ENCODE peak calls at places on chromosome 19, in four cellular contexts. W is testis, Z is A673, R is endodermal cell. H is an unnamed sample.

GRCh38 chr19:7648265-7649014 is 11.5 kb downstream of the STXBP2 start:
- DNase-seq in Z (no peak), R (no peak), W (no peak), H (no peak)

GRCh38 chr19:22052644-22053013 is 345 bp downstream of the ZNF257 start:
- DNase-seq in Z (no peak), R (no peak), W (peak; percentile 35), H (no peak)

GRCh38 chr19:8161135-8161646 is 11.8 kb upstream of the FBN3 start:
- DNase-seq in Z (peak; percentile 66), W (peak; percentile 73), R (peak; percentile 75), H (peak; percentile 71)

GRCh38 chr19:45171211-45171623 is 6.8 kb downstream of the TRAPPC6A start:
- DNase-seq in W (no peak), Z (no peak), R (peak; percentile 43), H (no peak)

GRCh38 chr19:39997595-39998216 is 846 bp downstream of the ZNF546 start:
- DNase-seq in W (peak; percentile 23), Z (no peak), R (no peak), H (no peak)

GRCh38 chr19:42423462-42424344 is 3.5 kb downstream of the LIPE start:
- DNase-seq in W (peak; percentile 94), Z (peak; percentile 93), R (peak; percentile 96), H (peak; percentile 95)

GRCh38 chr19:42122691-42123607 is 9.3 kb downstream of the POU2F2 start:
- DNase-seq in W (no peak), Z (no peak), R (no peak), H (no peak)

GRCh38 chr19:16139752-16140151 is 3.7 kb upstream of the HSH2D start:
- DNase-seq in R (no peak), W (no peak), Z (no peak), H (no peak)

GRCh38 chr19:29535432-29535831 is 9.6 kb downstream of the VSTM2B start:
- DNase-seq in Z (no peak), W (peak; percentile 13), R (no peak), H (no peak)

GRCh38 chr19:42199440-42200115 is 17.9 kb downstream of the DEDD2 start:
- DNase-seq in Z (no peak), W (no peak), R (peak; percentile 86), H (no peak)

GRCh38 chr19:29651622-29652394 is 13.5 kb upstream of the PLEKHF1 start:
- DNase-seq in W (no peak), R (no peak), Z (no peak), H (no peak)

GRCh38 chr19:10812196-10812595 is 23.8 kb downstream of the TMED1 start:
- DNase-seq in Z (no peak), W (no peak), R (peak; percentile 59), H (no peak)

GRCh38 chr19:4547303-4548237 is 7.7 kb upstream of the LRG1 start:
- DNase-seq in Z (no peak), W (peak; percentile 43), R (peak; percentile 71), H (peak; percentile 52)

GRCh38 chr19:17860993-17861360 is 1.3 kb downstream of the RPL18A start:
- DNase-seq in Z (no peak), R (no peak), W (no peak), H (no peak)

GRCh38 chr19:33804021-33804799 is 7.5 kb downstream of the KCTD15 start:
- DNase-seq in W (peak; percentile 68), Z (no peak), R (no peak), H (no peak)

GRCh38 chr19:20660473-20660872 is 898 bp downstream of the ZNF626 start:
- DNase-seq in W (peak; percentile 22), Z (no peak), R (peak; percentile 63), H (no peak)

GRCh38 chr19:35278578-35279284 is 3.6 kb upstream of the HAMP start:
- DNase-seq in W (peak; percentile 41), Z (no peak), R (no peak), H (no peak)

GRCh38 chr19:29831041-29831548 is 19.3 kb downstream of the CCNE1 start:
- DNase-seq in Z (no peak), R (peak; percentile 57), W (no peak), H (no peak)

GRCh38 chr19:4518345-4519171 is at the start of gene PLIN4:
- DNase-seq in R (peak; percentile 77), Z (no peak), W (peak; percentile 66), H (no peak)

GRCh38 chr19:16778796-16779411 is 50.3 kb upstream of the SIN3B start:
- DNase-seq in Z (peak; percentile 77), W (peak; percentile 90), R (peak; percentile 89), H (peak; percentile 63)

GRCh38 chr19:33449799-33450198 is 71.8 kb downstream of the PEPD start:
- DNase-seq in Z (no peak), R (no peak), W (no peak), H (no peak)

GRCh38 chr19:46648961-46649960 is 11.7 kb downstream of the DACT3 start:
- DNase-seq in R (no peak), W (no peak), Z (no peak), H (no peak)

GRCh38 chr19:728011-728410 is 19.3 kb downstream of the PALM start:
- DNase-seq in R (no peak), W (no peak), Z (peak; percentile 56), H (no peak)

GRCh38 chr19:39144487-39145071 is 19.0 kb downstream of the PAK4 start:
- DNase-seq in W (no peak), Z (no peak), R (peak; percentile 72), H (no peak)

GRCh38 chr19:52366414-52366824 is 3.3 kb upstream of the ZNF880 start:
- DNase-seq in W (no peak), Z (no peak), R (no peak), H (no peak)

GRCh38 chr19:46118136-46118535 is 6.4 kb downstream of the IGFL3 start:
- DNase-seq in R (no peak), Z (no peak), W (no peak), H (no peak)

GRCh38 chr19:16627194-16627927 is 643 bp downstream of the MED26 start:
- DNase-seq in R (peak; percentile 56), Z (peak; percentile 29), W (no peak), H (no peak)

GRCh38 chr19:426725-427445 is 17.9 kb upstream of the C2CD4C start:
- DNase-seq in Z (no peak), R (peak; percentile 47), W (no peak), H (no peak)

GRCh38 chr19:52343548-52343947 is 7.5 kb downstream of the ZNF610 start:
- DNase-seq in W (peak; percentile 71), R (peak; percentile 91), Z (peak; percentile 40), H (peak; percentile 37)

GRCh38 chr19:38068851-38069250 is 155.2 kb downstream of the DPF1 start:
- DNase-seq in W (no peak), Z (no peak), R (no peak), H (no peak)

GRCh38 chr19:489418-490196 is 6.7 kb upstream of the MADCAM1 start:
- DNase-seq in R (peak; percentile 82), Z (no peak), W (no peak), H (peak; percentile 32)

GRCh38 chr19:43806848-43807247 is 4.6 kb upstream of the LYPD5 start:
- DNase-seq in W (no peak), Z (no peak), R (no peak), H (no peak)

GRCh38 chr19:40549007-40549708 is 27.5 kb upstream of the SHKBP1 start:
- DNase-seq in R (peak; percentile 98), W (peak; percentile 72), Z (peak; percentile 85), H (peak; percentile 83)

GRCh38 chr19:28634031-28634328 is 579.0 kb downstream of the UQCRFS1 start:
- DNase-seq in Z (no peak), W (no peak), R (no peak), H (no peak)

GRCh38 chr19:2047449-2048103 is 3.5 kb downstream of the MKNK2 start:
- DNase-seq in R (no peak), Z (no peak), W (no peak), H (no peak)

DNA sequence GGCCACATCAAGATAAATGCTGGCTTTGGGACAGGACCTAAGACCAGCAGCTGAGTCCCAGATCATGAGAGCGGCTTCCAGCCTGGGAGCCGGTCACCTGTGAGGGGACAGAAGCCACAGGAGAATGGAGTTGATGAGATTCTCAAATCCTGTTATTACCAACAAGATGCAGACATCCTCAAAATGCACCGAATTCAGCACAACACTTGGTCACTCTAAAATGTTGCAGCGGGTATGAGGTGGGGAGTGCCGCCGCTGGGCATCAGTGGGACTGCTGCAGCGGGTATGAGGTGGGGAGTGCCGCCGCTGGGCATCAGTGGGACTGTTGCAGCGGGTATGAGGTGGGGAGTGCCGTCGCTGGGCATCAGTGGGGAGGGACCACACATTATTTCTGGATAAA is 21.2 kb downstream of the RANBP3 start:
- DNase-seq in R (no peak), W (no peak), Z (no peak), H (no peak)
- H3K4me1 ChIP-seq in R (peaks cover 13% of the 10 kb centered on the region), W (peaks cover 32% of the 10 kb centered on the region), Z (peaks cover 55% of the 10 kb centered on the region), H (peaks cover 20% of the 10 kb centered on the region)

GRCh38 chr19:50724522-50725217 is 1.5 kb downstream of the CLEC11A start:
- DNase-seq in Z (peak; percentile 100), R (peak; percentile 100), W (peak; percentile 100), H (peak; percentile 97)
- H3K27me3 ChIP-seq in Z (no peaks in the 10 kb centered on the region), R (peaks cover 10% of the 10 kb centered on the region), W (no peaks in the 10 kb centered on the region), H (no peaks in the 10 kb centered on the region)

GRCh38 chr19:5567360-5567970 is at the start of gene TINCR:
- DNase-seq in R (peak; percentile 88), W (no peak), Z (peak; percentile 57), H (no peak)
- TF ChIP-seq CTCF in R (peak; percentile 73), W (no peak), Z (peak; percentile 30), H (peak; percentile 38)

GRCh38 chr19:55228403-55229031 is at the start of gene TMEM86B:
- DNase-seq in W (no peak), Z (no peak), R (no peak), H (peak; percentile 92)
- H3K4me1 ChIP-seq in W (no peaks in the 10 kb centered on the region), Z (no peaks in the 10 kb centered on the region), R (peaks cover 5% of the 10 kb centered on the region), H (peaks cover 32% of the 10 kb centered on the region)

GRCh38 chr19:50555033-50555432 is 13.2 kb downstream of the LRRC4B start:
- DNase-seq in Z (no peak), R (no peak), W (no peak), H (no peak)
- H3K27me3 ChIP-seq in Z (no peaks in the 10 kb centered on the region), R (no peaks in the 10 kb centered on the region), W (no peaks in the 10 kb centered on the region), H (no peaks in the 10 kb centered on the region)

DNA sequence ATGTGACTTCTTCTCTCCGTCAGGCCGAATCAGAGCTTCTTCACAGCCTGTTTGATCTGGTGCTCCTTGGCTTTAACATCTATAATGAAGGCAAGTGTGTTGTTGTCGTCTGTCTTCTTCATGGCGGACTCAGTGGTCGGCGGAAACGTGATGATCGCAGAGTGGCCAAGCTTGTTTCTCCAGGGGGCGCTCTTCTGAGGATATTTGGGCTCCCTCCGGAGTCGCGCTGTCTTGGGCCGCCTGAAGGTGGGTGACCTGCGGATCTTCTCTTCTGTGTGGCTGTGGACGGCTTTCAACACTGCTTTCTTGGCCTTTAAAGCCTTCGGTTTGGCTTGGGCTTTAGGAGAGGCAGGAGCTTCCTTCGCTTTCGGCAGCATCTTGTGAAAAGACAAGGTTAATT is 9.8 kb downstream of the TPRX1 start:
- DNase-seq in R (peak; percentile 83), Z (no peak), W (no peak), H (no peak)
- TF ChIP-seq CTCF in R (peak; percentile 68), Z (peak; percentile 36), W (no peak), H (no peak)

H was measured in Caco-2.